ENCODE peak calls at places on chromosome 15, in seven cellular contexts. One of them, this sample, is unnamed.

GRCh38 chr15:55599384-55599783 is 11.2 kb upstream of the PYGO1 start:
- DNase-seq in foreskin melanocyte: no peak
- DNase-seq in NCI-H82: no peak
- DNase-seq in Kasumi-1: no peak
- DNase-seq in upper lobe of right lung: no peak
- DNase-seq in psoas muscle: no peak
- DNase-seq in RKO: no peak
- DNase-seq in this sample: no peak

GRCh38 chr15:82051664-82052063 is 5.8 kb upstream of the MEX3B start:
- DNase-seq in foreskin melanocyte: no peak
- DNase-seq in NCI-H82: no peak
- DNase-seq in Kasumi-1: no peak
- DNase-seq in upper lobe of right lung: no peak
- DNase-seq in psoas muscle: no peak
- DNase-seq in RKO: peak; percentile 6
- DNase-seq in this sample: peak; percentile 8

GRCh38 chr15:31360843-31361763 is 34.5 kb downstream of the KLF13 start:
- DNase-seq in foreskin melanocyte: no peak
- DNase-seq in NCI-H82: no peak
- DNase-seq in Kasumi-1: peak; percentile 33
- DNase-seq in upper lobe of right lung: peak; percentile 71
- DNase-seq in psoas muscle: no peak
- DNase-seq in RKO: no peak
- DNase-seq in this sample: no peak

GRCh38 chr15:77473328-77473727 is 52.6 kb downstream of the HMG20A start:
- DNase-seq in foreskin melanocyte: no peak
- DNase-seq in NCI-H82: no peak
- DNase-seq in Kasumi-1: no peak
- DNase-seq in upper lobe of right lung: no peak
- DNase-seq in psoas muscle: no peak
- DNase-seq in RKO: no peak
- DNase-seq in this sample: no peak

GRCh38 chr15:52295421-52295991 is at the start of gene MYO5C:
- DNase-seq in foreskin melanocyte: no peak
- DNase-seq in NCI-H82: peak; percentile 70
- DNase-seq in Kasumi-1: peak; percentile 6
- DNase-seq in upper lobe of right lung: peak; percentile 96
- DNase-seq in psoas muscle: peak; percentile 70
- DNase-seq in RKO: peak; percentile 54
- DNase-seq in this sample: no peak

GRCh38 chr15:73751481-73751880 is 1.7 kb downstream of the INSYN1 start:
- DNase-seq in foreskin melanocyte: no peak
- DNase-seq in NCI-H82: no peak
- DNase-seq in Kasumi-1: no peak
- DNase-seq in upper lobe of right lung: no peak
- DNase-seq in psoas muscle: no peak
- DNase-seq in RKO: no peak
- DNase-seq in this sample: no peak

GRCh38 chr15:75578206-75578947 is 738 bp downstream of the PTPN9 start:
- DNase-seq in foreskin melanocyte: no peak
- DNase-seq in NCI-H82: peak; percentile 48
- DNase-seq in Kasumi-1: no peak
- DNase-seq in upper lobe of right lung: peak; percentile 74
- DNase-seq in psoas muscle: peak; percentile 25
- DNase-seq in RKO: peak; percentile 25
- DNase-seq in this sample: peak; percentile 33

GRCh38 chr15:39125904-39126303 is 455.0 kb upstream of the THBS1 start:
- DNase-seq in foreskin melanocyte: peak; percentile 47
- DNase-seq in NCI-H82: peak; percentile 65
- DNase-seq in Kasumi-1: peak; percentile 23
- DNase-seq in upper lobe of right lung: no peak
- DNase-seq in psoas muscle: no peak
- DNase-seq in RKO: no peak
- DNase-seq in this sample: peak; percentile 78

GRCh38 chr15:44087578-44088190 is 107.4 kb downstream of the FRMD5 start:
- DNase-seq in foreskin melanocyte: peak; percentile 80
- DNase-seq in NCI-H82: no peak
- DNase-seq in Kasumi-1: no peak
- DNase-seq in upper lobe of right lung: no peak
- DNase-seq in psoas muscle: no peak
- DNase-seq in RKO: peak; percentile 88
- DNase-seq in this sample: peak; percentile 93

GRCh38 chr15:40823572-40824343 is 4.8 kb downstream of the PPP1R14D start:
- DNase-seq in foreskin melanocyte: no peak
- DNase-seq in NCI-H82: no peak
- DNase-seq in Kasumi-1: no peak
- DNase-seq in upper lobe of right lung: no peak
- DNase-seq in psoas muscle: no peak
- DNase-seq in RKO: peak; percentile 20
- DNase-seq in this sample: peak; percentile 43

GRCh38 chr15:73873889-73874511 is 636 bp downstream of the TBC1D21 start:
- DNase-seq in foreskin melanocyte: peak; percentile 19
- DNase-seq in NCI-H82: peak; percentile 87
- DNase-seq in Kasumi-1: peak; percentile 67
- DNase-seq in upper lobe of right lung: no peak
- DNase-seq in psoas muscle: no peak
- DNase-seq in RKO: peak; percentile 72
- DNase-seq in this sample: peak; percentile 75

GRCh38 chr15:37098468-37099320 is 1.7 kb downstream of the MEIS2 start:
- DNase-seq in foreskin melanocyte: no peak
- DNase-seq in NCI-H82: peak; percentile 65
- DNase-seq in Kasumi-1: peak; percentile 29
- DNase-seq in upper lobe of right lung: no peak
- DNase-seq in psoas muscle: peak; percentile 54
- DNase-seq in RKO: peak; percentile 55
- DNase-seq in this sample: peak; percentile 57

GRCh38 chr15:100889359-100890058 is 9.9 kb downstream of the ALDH1A3 start:
- DNase-seq in foreskin melanocyte: peak; percentile 58
- DNase-seq in NCI-H82: no peak
- DNase-seq in Kasumi-1: no peak
- DNase-seq in upper lobe of right lung: peak; percentile 67
- DNase-seq in psoas muscle: peak; percentile 71
- DNase-seq in RKO: no peak
- DNase-seq in this sample: peak; percentile 85

GRCh38 chr15:51262468-51262867 is 75.9 kb downstream of the CYP19A1 start:
- DNase-seq in foreskin melanocyte: no peak
- DNase-seq in NCI-H82: no peak
- DNase-seq in Kasumi-1: no peak
- DNase-seq in upper lobe of right lung: no peak
- DNase-seq in psoas muscle: no peak
- DNase-seq in RKO: no peak
- DNase-seq in this sample: no peak

GRCh38 chr15:43977072-43977884 is 150.5 kb downstream of the WDR76 start:
- DNase-seq in foreskin melanocyte: no peak
- DNase-seq in NCI-H82: no peak
- DNase-seq in Kasumi-1: no peak
- DNase-seq in upper lobe of right lung: no peak
- DNase-seq in psoas muscle: no peak
- DNase-seq in RKO: no peak
- DNase-seq in this sample: peak; percentile 8

GRCh38 chr15:84638103-84638502 is 16.0 kb downstream of the WDR73 start:
- DNase-seq in foreskin melanocyte: no peak
- DNase-seq in NCI-H82: peak; percentile 36
- DNase-seq in Kasumi-1: no peak
- DNase-seq in upper lobe of right lung: no peak
- DNase-seq in psoas muscle: no peak
- DNase-seq in RKO: peak; percentile 74
- DNase-seq in this sample: peak; percentile 44

GRCh38 chr15:31461911-31462480 is 135.4 kb downstream of the KLF13 start:
- DNase-seq in foreskin melanocyte: no peak
- DNase-seq in NCI-H82: no peak
- DNase-seq in Kasumi-1: no peak
- DNase-seq in upper lobe of right lung: peak; percentile 9
- DNase-seq in psoas muscle: no peak
- DNase-seq in RKO: no peak
- DNase-seq in this sample: no peak

GRCh38 chr15:60799885-60800728 is 321.2 kb upstream of the ICE2 start:
- DNase-seq in foreskin melanocyte: no peak
- DNase-seq in NCI-H82: no peak
- DNase-seq in Kasumi-1: no peak
- DNase-seq in upper lobe of right lung: no peak
- DNase-seq in psoas muscle: no peak
- DNase-seq in RKO: no peak
- DNase-seq in this sample: no peak

GRCh38 chr15:77607111-77607893 is 25.4 kb downstream of the LINGO1 start:
- DNase-seq in foreskin melanocyte: peak; percentile 76
- DNase-seq in NCI-H82: peak; percentile 100
- DNase-seq in Kasumi-1: no peak
- DNase-seq in upper lobe of right lung: no peak
- DNase-seq in psoas muscle: no peak
- DNase-seq in RKO: peak; percentile 14
- DNase-seq in this sample: peak; percentile 32

GRCh38 chr15:37877851-37878577 is 56.4 kb upstream of the TMCO5A start:
- DNase-seq in foreskin melanocyte: no peak
- DNase-seq in NCI-H82: no peak
- DNase-seq in Kasumi-1: no peak
- DNase-seq in upper lobe of right lung: no peak
- DNase-seq in psoas muscle: no peak
- DNase-seq in RKO: peak; percentile 39
- DNase-seq in this sample: peak; percentile 87

GRCh38 chr15:96306321-96306720 is 24.2 kb upstream of the NR2F2 start:
- DNase-seq in foreskin melanocyte: no peak
- DNase-seq in NCI-H82: no peak
- DNase-seq in Kasumi-1: no peak
- DNase-seq in upper lobe of right lung: no peak
- DNase-seq in psoas muscle: no peak
- DNase-seq in RKO: no peak
- DNase-seq in this sample: no peak

GRCh38 chr15:96626936-96627577 is 296.6 kb downstream of the NR2F2 start:
- DNase-seq in foreskin melanocyte: no peak
- DNase-seq in NCI-H82: peak; percentile 25
- DNase-seq in Kasumi-1: no peak
- DNase-seq in upper lobe of right lung: no peak
- DNase-seq in psoas muscle: peak; percentile 12
- DNase-seq in RKO: no peak
- DNase-seq in this sample: no peak

GRCh38 chr15:78726870-78727551 is 84.3 kb downstream of the ADAMTS7 start:
- DNase-seq in foreskin melanocyte: no peak
- DNase-seq in NCI-H82: peak; percentile 87
- DNase-seq in Kasumi-1: no peak
- DNase-seq in upper lobe of right lung: no peak
- DNase-seq in psoas muscle: no peak
- DNase-seq in RKO: peak; percentile 52
- DNase-seq in this sample: peak; percentile 43

GRCh38 chr15:70479785-70480184 is 283.6 kb downstream of the UACA start:
- DNase-seq in foreskin melanocyte: no peak
- DNase-seq in NCI-H82: no peak
- DNase-seq in Kasumi-1: no peak
- DNase-seq in upper lobe of right lung: no peak
- DNase-seq in psoas muscle: no peak
- DNase-seq in RKO: no peak
- DNase-seq in this sample: no peak

GRCh38 chr15:39691229-39691628 is 91.4 kb downstream of the FSIP1 start:
- DNase-seq in foreskin melanocyte: no peak
- DNase-seq in NCI-H82: no peak
- DNase-seq in Kasumi-1: no peak
- DNase-seq in upper lobe of right lung: no peak
- DNase-seq in psoas muscle: peak; percentile 13
- DNase-seq in RKO: no peak
- DNase-seq in this sample: no peak

GRCh38 chr15:66941231-66941711 is 124.1 kb upstream of the SMAD3 start:
- DNase-seq in foreskin melanocyte: no peak
- DNase-seq in NCI-H82: no peak
- DNase-seq in Kasumi-1: no peak
- DNase-seq in upper lobe of right lung: no peak
- DNase-seq in psoas muscle: peak; percentile 54
- DNase-seq in RKO: no peak
- DNase-seq in this sample: no peak

GRCh38 chr15:47196057-47196456 is 521.2 kb upstream of the SEMA6D start:
- DNase-seq in foreskin melanocyte: peak; percentile 81
- DNase-seq in NCI-H82: peak; percentile 97
- DNase-seq in Kasumi-1: peak; percentile 88
- DNase-seq in upper lobe of right lung: peak; percentile 85
- DNase-seq in psoas muscle: peak; percentile 80
- DNase-seq in RKO: peak; percentile 81
- DNase-seq in this sample: peak; percentile 75

GRCh38 chr15:23532019-23532418 is 33.5 kb upstream of the MKRN3 start:
- DNase-seq in foreskin melanocyte: peak; percentile 83
- DNase-seq in NCI-H82: peak; percentile 94
- DNase-seq in Kasumi-1: no peak
- DNase-seq in upper lobe of right lung: no peak
- DNase-seq in psoas muscle: no peak
- DNase-seq in RKO: no peak
- DNase-seq in this sample: peak; percentile 7

GRCh38 chr15:78536134-78536533 is 4.1 kb upstream of the PSMA4 start:
- DNase-seq in foreskin melanocyte: peak; percentile 3
- DNase-seq in NCI-H82: no peak
- DNase-seq in Kasumi-1: no peak
- DNase-seq in upper lobe of right lung: no peak
- DNase-seq in psoas muscle: no peak
- DNase-seq in RKO: no peak
- DNase-seq in this sample: no peak

GRCh38 chr15:55237219-55238130 is 40.7 kb upstream of the RSL24D1 start:
- DNase-seq in foreskin melanocyte: no peak
- DNase-seq in NCI-H82: no peak
- DNase-seq in Kasumi-1: no peak
- DNase-seq in upper lobe of right lung: no peak
- DNase-seq in psoas muscle: no peak
- DNase-seq in RKO: no peak
- DNase-seq in this sample: no peak